ENCODE peak calls at places on chromosomes 7 and 10, in five cellular contexts. One of them, this sample, is unnamed.

GRCh38 chr7:122885583-122886356 is 490 bp downstream of the CADPS2 start:
- DNase-seq in NCI-H2107: no peak
- DNase-seq in anterior cingulate cortex: peak
- DNase-seq in CD4-positive, CD25-positive, alpha-beta regulatory T cell: no peak
- DNase-seq in HS-5: peak
- DNase-seq in this sample: no peak

GRCh38 chr10:91976324-91977051 is 52.9 kb downstream of the BTAF1 start:
- DNase-seq in anterior cingulate cortex: no peak
- DNase-seq in CD4-positive, CD25-positive, alpha-beta regulatory T cell: no peak
- DNase-seq in NCI-H2107: no peak
- DNase-seq in HS-5: no peak
- DNase-seq in this sample: no peak

GRCh38 chr7:44962483-44963251 is 16.1 kb downstream of the MYO1G start:
- DNase-seq in CD4-positive, CD25-positive, alpha-beta regulatory T cell: no peak
- DNase-seq in HS-5: no peak
- DNase-seq in anterior cingulate cortex: no peak
- DNase-seq in NCI-H2107: no peak
- DNase-seq in this sample: no peak

GRCh38 chr10:114648368-114648767 is 9.7 kb downstream of the ABLIM1 start:
- DNase-seq in CD4-positive, CD25-positive, alpha-beta regulatory T cell: no peak
- DNase-seq in anterior cingulate cortex: no peak
- DNase-seq in HS-5: peak
- DNase-seq in NCI-H2107: no peak
- DNase-seq in this sample: no peak

GRCh38 chr10:5843814-5844705 is 30.8 kb upstream of the GDI2 start:
- DNase-seq in anterior cingulate cortex: no peak
- DNase-seq in NCI-H2107: no peak
- DNase-seq in HS-5: no peak
- DNase-seq in CD4-positive, CD25-positive, alpha-beta regulatory T cell: no peak
- DNase-seq in this sample: no peak

GRCh38 chr7:496528-497295 is 22.9 kb downstream of the PDGFA start:
- DNase-seq in CD4-positive, CD25-positive, alpha-beta regulatory T cell: no peak
- DNase-seq in NCI-H2107: no peak
- DNase-seq in HS-5: no peak
- DNase-seq in anterior cingulate cortex: no peak
- DNase-seq in this sample: no peak

GRCh38 chr10:75209325-75210192 is 1.0 kb upstream of the VDAC2 start:
- DNase-seq in HS-5: no peak
- DNase-seq in anterior cingulate cortex: peak
- DNase-seq in CD4-positive, CD25-positive, alpha-beta regulatory T cell: peak
- DNase-seq in NCI-H2107: no peak
- DNase-seq in this sample: peak

GRCh38 chr10:77533887-77534278 is 103.7 kb downstream of the KCNMA1 start:
- DNase-seq in NCI-H2107: no peak
- DNase-seq in anterior cingulate cortex: no peak
- DNase-seq in HS-5: no peak
- DNase-seq in CD4-positive, CD25-positive, alpha-beta regulatory T cell: no peak
- DNase-seq in this sample: no peak

GRCh38 chr7:155380221-155380861 is 77.6 kb upstream of the EN2 start:
- DNase-seq in anterior cingulate cortex: peak
- DNase-seq in NCI-H2107: peak
- DNase-seq in CD4-positive, CD25-positive, alpha-beta regulatory T cell: peak
- DNase-seq in HS-5: peak
- DNase-seq in this sample: peak

GRCh38 chr7:103855671-103856070 is 133.8 kb downstream of the RELN start:
- DNase-seq in anterior cingulate cortex: no peak
- DNase-seq in CD4-positive, CD25-positive, alpha-beta regulatory T cell: no peak
- DNase-seq in NCI-H2107: no peak
- DNase-seq in HS-5: no peak
- DNase-seq in this sample: no peak

GRCh38 chr10:63738410-63738809 is 217.2 kb downstream of the REEP3 start:
- DNase-seq in HS-5: peak
- DNase-seq in NCI-H2107: no peak
- DNase-seq in CD4-positive, CD25-positive, alpha-beta regulatory T cell: no peak
- DNase-seq in anterior cingulate cortex: no peak
- DNase-seq in this sample: no peak

GRCh38 chr10:21278491-21279216 is 246.8 kb downstream of the SKIDA1 start:
- DNase-seq in NCI-H2107: peak
- DNase-seq in anterior cingulate cortex: peak
- DNase-seq in HS-5: no peak
- DNase-seq in CD4-positive, CD25-positive, alpha-beta regulatory T cell: peak
- DNase-seq in this sample: peak

GRCh38 chr7:50321678-50322077 is 17.2 kb downstream of the IKZF1 start:
- DNase-seq in HS-5: no peak
- DNase-seq in CD4-positive, CD25-positive, alpha-beta regulatory T cell: peak
- DNase-seq in NCI-H2107: no peak
- DNase-seq in anterior cingulate cortex: no peak
- DNase-seq in this sample: peak

GRCh38 chr7:83695126-83695960 is 46.4 kb upstream of the SEMA3E start:
- DNase-seq in anterior cingulate cortex: no peak
- DNase-seq in NCI-H2107: no peak
- DNase-seq in HS-5: no peak
- DNase-seq in CD4-positive, CD25-positive, alpha-beta regulatory T cell: no peak
- DNase-seq in this sample: no peak

GRCh38 chr10:119654540-119654939 is 3.4 kb downstream of the BAG3 start:
- DNase-seq in NCI-H2107: no peak
- DNase-seq in HS-5: no peak
- DNase-seq in anterior cingulate cortex: no peak
- DNase-seq in CD4-positive, CD25-positive, alpha-beta regulatory T cell: no peak
- DNase-seq in this sample: no peak

GRCh38 chr7:4052126-4052525 is 630.0 kb upstream of the FOXK1 start:
- DNase-seq in anterior cingulate cortex: no peak
- DNase-seq in CD4-positive, CD25-positive, alpha-beta regulatory T cell: no peak
- DNase-seq in HS-5: no peak
- DNase-seq in NCI-H2107: no peak
- DNase-seq in this sample: no peak

GRCh38 chr7:48112431-48113165 is 23.5 kb downstream of the UPP1 start:
- DNase-seq in CD4-positive, CD25-positive, alpha-beta regulatory T cell: no peak
- DNase-seq in NCI-H2107: no peak
- DNase-seq in anterior cingulate cortex: no peak
- DNase-seq in HS-5: no peak
- DNase-seq in this sample: no peak

GRCh38 chr7:79452032-79452494 is 1.4 kb downstream of the MAGI2 start:
- DNase-seq in NCI-H2107: peak
- DNase-seq in CD4-positive, CD25-positive, alpha-beta regulatory T cell: peak
- DNase-seq in anterior cingulate cortex: peak
- DNase-seq in HS-5: no peak
- DNase-seq in this sample: no peak

GRCh38 chr7:74293577-74293908 is 4.3 kb downstream of the CLIP2 start:
- DNase-seq in HS-5: no peak
- DNase-seq in NCI-H2107: no peak
- DNase-seq in anterior cingulate cortex: no peak
- DNase-seq in CD4-positive, CD25-positive, alpha-beta regulatory T cell: no peak
- DNase-seq in this sample: no peak

GRCh38 chr10:29806350-29806788 is 171.6 kb upstream of the SVIL start:
- DNase-seq in NCI-H2107: no peak
- DNase-seq in CD4-positive, CD25-positive, alpha-beta regulatory T cell: no peak
- DNase-seq in HS-5: no peak
- DNase-seq in anterior cingulate cortex: no peak
- DNase-seq in this sample: no peak

GRCh38 chr7:111735661-111736323 is 173.5 kb upstream of the IMMP2L start:
- DNase-seq in HS-5: peak
- DNase-seq in NCI-H2107: peak
- DNase-seq in anterior cingulate cortex: peak
- DNase-seq in CD4-positive, CD25-positive, alpha-beta regulatory T cell: peak
- DNase-seq in this sample: peak

GRCh38 chr10:87862644-87863101 is 660 bp downstream of the KLLN start:
- DNase-seq in CD4-positive, CD25-positive, alpha-beta regulatory T cell: no peak
- DNase-seq in NCI-H2107: no peak
- DNase-seq in anterior cingulate cortex: no peak
- DNase-seq in HS-5: no peak
- DNase-seq in this sample: peak

GRCh38 chr7:39898867-39899266 is 51.2 kb upstream of the CDK13 start:
- DNase-seq in CD4-positive, CD25-positive, alpha-beta regulatory T cell: no peak
- DNase-seq in NCI-H2107: no peak
- DNase-seq in HS-5: no peak
- DNase-seq in anterior cingulate cortex: no peak
- DNase-seq in this sample: no peak

GRCh38 chr10:68096913-68097509 is 12.3 kb upstream of the MYPN start:
- DNase-seq in HS-5: peak
- DNase-seq in NCI-H2107: no peak
- DNase-seq in CD4-positive, CD25-positive, alpha-beta regulatory T cell: no peak
- DNase-seq in anterior cingulate cortex: no peak
- DNase-seq in this sample: no peak

GRCh38 chr10:102431452-102432124 is 786 bp downstream of the CUEDC2 start:
- DNase-seq in anterior cingulate cortex: no peak
- DNase-seq in NCI-H2107: no peak
- DNase-seq in HS-5: no peak
- DNase-seq in CD4-positive, CD25-positive, alpha-beta regulatory T cell: no peak
- DNase-seq in this sample: no peak

GRCh38 chr7:14023342-14023741 is 33.9 kb upstream of the ETV1 start:
- DNase-seq in CD4-positive, CD25-positive, alpha-beta regulatory T cell: no peak
- DNase-seq in anterior cingulate cortex: no peak
- DNase-seq in NCI-H2107: no peak
- DNase-seq in HS-5: no peak
- DNase-seq in this sample: no peak

GRCh38 chr7:139797607-139798006 is 19.8 kb upstream of the HIPK2 start:
- DNase-seq in CD4-positive, CD25-positive, alpha-beta regulatory T cell: no peak
- DNase-seq in HS-5: no peak
- DNase-seq in anterior cingulate cortex: no peak
- DNase-seq in NCI-H2107: no peak
- DNase-seq in this sample: no peak

GRCh38 chr7:100585511-100586265 is at the start of gene LRCH4:
- DNase-seq in anterior cingulate cortex: no peak
- DNase-seq in CD4-positive, CD25-positive, alpha-beta regulatory T cell: no peak
- DNase-seq in HS-5: no peak
- DNase-seq in NCI-H2107: peak
- DNase-seq in this sample: peak

GRCh38 chr7:75996476-75996875 is 2.1 kb upstream of the TMEM120A start:
- DNase-seq in CD4-positive, CD25-positive, alpha-beta regulatory T cell: no peak
- DNase-seq in HS-5: no peak
- DNase-seq in anterior cingulate cortex: no peak
- DNase-seq in NCI-H2107: no peak
- DNase-seq in this sample: no peak

GRCh38 chr10:97279121-97279815 is 13.2 kb downstream of the ARHGAP19 start:
- DNase-seq in HS-5: no peak
- DNase-seq in CD4-positive, CD25-positive, alpha-beta regulatory T cell: no peak
- DNase-seq in anterior cingulate cortex: no peak
- DNase-seq in NCI-H2107: no peak
- DNase-seq in this sample: no peak